ENCODE peak calls at places on chromosomes 13 and 19, in ten cellular contexts. A, C, I, Q, T, O, P, E, H and X are unnamed samples.

GRCh38 chr19:35633727-35634440 is 5.0 kb downstream of the RBM42 start:
- DNase-seq in T (no peak), I (no peak), C (no peak), P (no peak), H (no peak), O (no peak), E (no peak), Q (no peak), A (no peak), X (no peak)

GRCh38 chr19:2176336-2176994 is 12.7 kb downstream of the DOT1L start:
- DNase-seq in T (no peak), O (no peak), Q (no peak), H (no peak), C (no peak), I (no peak), E (no peak), P (no peak), A (no peak), X (no peak)

GRCh38 chr19:35458821-35459391 is 10.8 kb downstream of the FFAR2 start:
- DNase-seq in O (no peak), E (no peak), T (no peak), H (peak), P (no peak), A (no peak), Q (no peak), I (no peak), C (no peak), X (no peak)

GRCh38 chr19:40347476-40348124 is 597 bp downstream of the C19orf47 start:
- DNase-seq in A (no peak), E (no peak), P (no peak), I (no peak), T (no peak), Q (no peak), C (no peak), H (no peak), O (no peak), X (peak)

GRCh38 chr19:46240693-46241092 is 11.2 kb downstream of the IGFL1 start:
- DNase-seq in H (no peak), O (no peak), Q (no peak), T (no peak), A (no peak), P (no peak), C (no peak), I (no peak), E (no peak), X (no peak)

GRCh38 chr19:13164370-13165090 is 14.3 kb downstream of the IER2 start:
- DNase-seq in P (peak), I (no peak), E (no peak), Q (no peak), T (peak), H (peak), O (no peak), A (peak), C (peak), X (peak)

GRCh38 chr13:25046985-25047660 is 48.8 kb upstream of the PABPC3 start:
- DNase-seq in P (no peak), C (peak), H (no peak), I (no peak), E (no peak), Q (no peak), O (no peak), T (peak), A (peak), X (peak)

GRCh38 chr19:9009431-9009830 is 778 bp downstream of the MUC16 start:
- DNase-seq in C (no peak), H (no peak), I (no peak), P (no peak), Q (no peak), A (no peak), T (no peak), O (no peak), E (no peak), X (no peak)

GRCh38 chr19:54029930-54030490 is 33.7 kb downstream of the VSTM1 start:
- DNase-seq in T (peak), H (peak), I (peak), P (peak), E (peak), A (peak), O (peak), Q (peak), C (peak), X (peak)

GRCh38 chr13:106867249-106867648 is 299.3 kb upstream of the ARGLU1 start:
- DNase-seq in P (peak), I (no peak), E (no peak), H (peak), A (peak), C (no peak), O (no peak), T (no peak), Q (no peak), X (peak)

GRCh38 chr19:18304496-18305312 is 18.2 kb downstream of the LSM4 start:
- DNase-seq in P (peak), O (peak), H (peak), E (peak), Q (peak), C (peak), A (peak), I (peak), T (peak), X (peak)

GRCh38 chr13:71360041-71360440 is 507.0 kb downstream of the DACH1 start:
- DNase-seq in I (no peak), E (no peak), P (no peak), Q (no peak), T (no peak), C (no peak), H (no peak), O (no peak), A (no peak), X (no peak)

GRCh38 chr13:64180756-64181155 is 2765.1 kb upstream of the PCDH20 start:
- DNase-seq in Q (no peak), E (no peak), O (no peak), H (no peak), T (no peak), A (no peak), P (no peak), I (no peak), C (no peak), X (peak)

GRCh38 chr19:1513492-1514294 is 874 bp upstream of the ADAMTSL5 start:
- DNase-seq in H (peak), A (peak), I (peak), P (no peak), C (peak), O (peak), E (peak), T (peak), Q (no peak), X (peak)

GRCh38 chr19:10120538-10121198 is 969 bp upstream of the EIF3G start:
- DNase-seq in C (no peak), P (no peak), T (no peak), Q (no peak), A (no peak), H (no peak), E (peak), O (no peak), I (no peak), X (peak)

GRCh38 chr13:108961542-108962125 is 332.2 kb downstream of the MYO16 start:
- DNase-seq in I (no peak), H (no peak), A (peak), O (no peak), P (peak), Q (no peak), T (no peak), E (peak), C (no peak), X (peak)

GRCh38 chr19:2494447-2495129 is 18.7 kb downstream of the GADD45B start:
- DNase-seq in Q (peak), A (peak), C (no peak), T (no peak), I (no peak), P (no peak), E (peak), H (peak), O (peak), X (peak)

GRCh38 chr13:108346376-108346775 is 76.9 kb downstream of the TNFSF13B start:
- DNase-seq in C (no peak), T (no peak), P (no peak), Q (no peak), H (no peak), O (no peak), E (no peak), I (no peak), A (no peak), X (no peak)

GRCh38 chr19:35518313-35518712 is 4.9 kb upstream of the DMKN start:
- DNase-seq in T (no peak), Q (no peak), O (no peak), A (no peak), E (peak), C (no peak), H (no peak), P (no peak), I (no peak), X (peak)

GRCh38 chr19:8302357-8302691 is 5.8 kb downstream of the CD320 start:
- DNase-seq in T (peak), H (peak), Q (no peak), O (no peak), A (no peak), P (no peak), E (no peak), C (peak), I (no peak), X (no peak)

GRCh38 chr13:114037674-114038073 is 63.8 kb upstream of the C13orf46 start:
- DNase-seq in Q (no peak), H (no peak), C (no peak), P (no peak), I (no peak), O (no peak), E (no peak), A (no peak), T (no peak), X (no peak)

GRCh38 chr13:45683701-45684100 is 18.4 kb upstream of the CBY2 start:
- DNase-seq in P (no peak), Q (no peak), C (no peak), O (no peak), E (no peak), H (no peak), A (peak), I (no peak), T (peak), X (no peak)

GRCh38 chr13:72463561-72463960 is 263.9 kb downstream of the MZT1 start:
- DNase-seq in Q (no peak), T (no peak), P (no peak), C (no peak), A (no peak), E (no peak), H (no peak), O (no peak), I (no peak), X (no peak)

GRCh38 chr19:16258440-16258903 is 60.8 kb downstream of the AP1M1 start:
- DNase-seq in E (no peak), I (no peak), A (no peak), P (no peak), H (peak), C (peak), T (no peak), Q (peak), O (no peak), X (no peak)

GRCh38 chr19:7417671-7418324 is 69.1 kb downstream of the ARHGEF18 start:
- DNase-seq in H (no peak), P (no peak), C (no peak), I (no peak), E (no peak), Q (no peak), A (no peak), O (no peak), T (no peak), X (peak)

GRCh38 chr13:111403266-111403665 is 82.8 kb downstream of the TEX29 start:
- DNase-seq in O (no peak), I (no peak), P (no peak), A (no peak), C (no peak), H (no peak), Q (no peak), T (no peak), E (no peak), X (no peak)

GRCh38 chr13:66407159-66407558 is 823.0 kb downstream of the PCDH9 start:
- DNase-seq in H (no peak), T (no peak), O (no peak), A (peak), E (no peak), Q (no peak), I (no peak), C (no peak), P (no peak), X (no peak)